ENCODE peak calls at places on chromosomes 13 and 19, in seven cellular contexts. H, F, C, V, Y, J and R are unnamed samples. For H3K9me3, the result is how much of the 10 kb centered on the place peaks cover.

GRCh38 chr19:39878398-39878797 is 32.2 kb upstream of the FBL start:
- DNase-seq in J (no peak), F (no peak), H (no peak), V (no peak), Y (no peak), C (no peak), R (no peak)

GRCh38 chr13:24680258-24680920 is at the start of gene ATP12A:
- DNase-seq in Y (no peak), J (peak), V (peak), C (no peak), F (peak), H (no peak), R (no peak)

GRCh38 chr19:37980419-37980975 is 73.5 kb downstream of the SIPA1L3 start:
- DNase-seq in J (no peak), Y (peak), F (no peak), H (no peak), V (no peak), C (no peak), R (peak)

GRCh38 chr13:38348890-38349289 is 761 bp upstream of the UFM1 start:
- DNase-seq in H (no peak), J (no peak), Y (no peak), V (peak), F (peak), C (no peak), R (no peak)

GRCh38 chr19:5238700-5239099 is 101.9 kb downstream of the PTPRS start:
- DNase-seq in Y (no peak), F (no peak), V (no peak), J (no peak), C (no peak), H (no peak), R (no peak)

GRCh38 chr13:26946675-26947342 is 186.2 kb upstream of the GPR12 start:
- DNase-seq in C (peak), H (peak), F (peak), Y (no peak), V (no peak), J (no peak), R (no peak)

GRCh38 chr19:5974721-5975387 is 3.1 kb downstream of the RANBP3 start:
- DNase-seq in C (peak), F (no peak), H (no peak), V (no peak), J (no peak), Y (no peak), R (no peak)

GRCh38 chr19:1773173-1773572 is 19.9 kb downstream of the ONECUT3 start:
- DNase-seq in J (no peak), V (no peak), C (no peak), F (peak), Y (no peak), H (no peak), R (no peak)

GRCh38 chr19:52734340-52734892 is 428 bp downstream of the ZNF611 start:
- DNase-seq in V (peak), J (no peak), Y (no peak), C (no peak), F (peak), H (no peak), R (no peak)

GRCh38 chr13:100163375-100163774 is 74.5 kb downstream of the PCCA start:
- DNase-seq in C (no peak), Y (no peak), F (no peak), V (no peak), H (no peak), J (no peak), R (no peak)

GRCh38 chr19:45505151-45505995 is 1.9 kb upstream of the VASP start:
- DNase-seq in Y (no peak), J (no peak), C (no peak), V (no peak), F (no peak), H (no peak), R (no peak)

GRCh38 chr13:46165485-46166220 is 16.3 kb downstream of the LCP1 start:
- DNase-seq in F (peak), Y (no peak), J (no peak), V (no peak), H (no peak), C (no peak), R (no peak)

GRCh38 chr19:45200614-45201013 is 22.0 kb downstream of the BLOC1S3 start:
- DNase-seq in V (no peak), Y (no peak), C (peak), H (no peak), J (no peak), F (peak), R (no peak)

GRCh38 chr19:13132471-13133166 is 14.6 kb downstream of the NACC1 start:
- DNase-seq in H (no peak), F (peak), Y (no peak), V (no peak), C (no peak), J (peak), R (no peak)

GRCh38 chr19:10155834-10156233 is 36.1 kb upstream of the EIF3G start:
- DNase-seq in Y (no peak), J (no peak), C (no peak), V (no peak), F (peak), H (no peak), R (no peak)

GRCh38 chr19:46271488-46272197 is 25.2 kb upstream of the HIF3A start:
- DNase-seq in V (no peak), H (no peak), J (no peak), Y (no peak), F (peak), C (no peak), R (no peak)

GRCh38 chr13:106561551-106562170 is 6.3 kb downstream of the ARGLU1 start:
- DNase-seq in H (no peak), Y (no peak), V (no peak), J (no peak), F (peak), C (no peak), R (no peak)

GRCh38 chr13:112248909-112249592 is 127.1 kb upstream of the SPACA7 start:
- DNase-seq in C (no peak), H (no peak), J (no peak), V (no peak), F (no peak), Y (peak), R (no peak)

GRCh38 chr13:109744512-109745051 is 41.8 kb downstream of the IRS2 start:
- DNase-seq in Y (no peak), C (no peak), H (peak), F (no peak), J (no peak), V (peak), R (no peak)

GRCh38 chr19:995051-995827 is 5.0 kb upstream of the GRIN3B start:
- DNase-seq in F (no peak), C (no peak), V (no peak), J (no peak), H (no peak), Y (peak), R (no peak)

GRCh38 chr19:13953021-13953531 is 767 bp downstream of the DCAF15 start:
- DNase-seq in V (peak), F (peak), J (no peak), C (no peak), Y (no peak), H (no peak), R (no peak)

GRCh38 chr19:29098863-29099481 is 114.0 kb downstream of the UQCRFS1 start:
- DNase-seq in C (no peak), F (peak), V (peak), H (peak), J (no peak), Y (peak), R (peak)

GRCh38 chr19:623974-624373 is 9.4 kb downstream of the POLRMT start:
- DNase-seq in F (no peak), V (no peak), H (peak), Y (no peak), J (no peak), C (no peak), R (no peak)

GRCh38 chr19:57570707-57571106 is 8.0 kb downstream of the ZNF416 start:
- DNase-seq in H (no peak), J (no peak), Y (no peak), F (no peak), V (no peak), C (no peak), R (no peak)
- H3K9me3 ChIP-seq in H (half or more), J (half or more), Y (half or more), F (half or more), V (half or more), C (half or more), R (half or more)

DNA sequence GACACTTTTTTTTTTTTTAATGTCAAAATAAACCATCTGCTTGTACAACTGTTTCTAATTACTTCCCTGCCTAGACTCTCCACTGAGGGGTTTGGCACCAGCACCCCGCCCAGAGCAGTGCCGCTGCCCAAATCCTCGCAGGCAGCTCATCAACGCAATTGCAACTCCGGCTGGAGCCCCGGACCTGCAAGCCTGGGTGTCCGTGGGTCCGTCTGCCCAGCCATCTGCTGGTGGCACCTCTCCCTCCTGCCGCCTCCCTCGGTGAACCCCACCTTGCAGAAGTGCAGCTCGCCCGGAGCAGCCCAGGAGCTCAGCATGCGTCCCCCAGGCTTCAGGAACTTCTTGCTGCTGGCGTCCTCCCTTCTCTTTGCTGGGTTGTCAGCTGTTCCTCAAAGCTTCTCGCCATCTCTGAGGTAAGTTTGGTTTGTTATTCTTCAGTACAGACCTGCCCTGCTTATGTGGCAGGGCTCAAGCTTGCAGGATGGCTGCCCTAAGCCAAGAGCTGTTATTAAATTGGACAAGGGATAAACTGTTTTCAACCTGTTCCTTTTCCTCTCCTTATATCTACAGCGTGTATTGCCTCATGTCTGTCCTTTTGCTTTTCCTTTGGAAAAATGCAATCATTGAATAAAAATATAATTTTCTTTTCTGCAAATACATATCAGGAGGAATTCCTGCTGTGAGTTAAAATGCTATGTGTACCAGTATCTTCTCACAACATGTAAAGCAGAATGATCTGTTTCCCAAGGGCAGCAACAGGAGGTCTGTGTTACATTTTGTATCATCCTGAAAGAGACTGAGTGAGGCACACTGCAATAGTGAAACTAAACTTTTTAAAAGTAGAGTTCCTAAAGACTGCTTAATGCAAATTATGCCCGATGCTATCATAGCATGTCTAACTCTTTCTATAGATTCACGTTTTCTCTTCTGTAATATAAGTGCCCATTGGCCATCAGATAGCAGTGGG is at the start of gene ITGBL1:
- DNase-seq in C (no peak), J (no peak), H (no peak), Y (no peak), F (peak), V (no peak), R (peak)
- H3K4me3 ChIP-seq in C (peak), J (no peak), H (peak), Y (peak), F (no peak), V (peak), R (peak)

GRCh38 chr19:18282021-18282787 is 782 bp upstream of the JUND start:
- DNase-seq in H (peak), J (no peak), Y (peak), C (peak), F (no peak), V (no peak), R (no peak)
- TF ChIP-seq CTCF in H (peak), J (no peak), Y (no peak), C (no peak), F (no peak), V (peak), R (peak)

GRCh38 chr19:57620673-57621348 is 6.8 kb downstream of the ZNF134 start:
- DNase-seq in F (no peak), V (no peak), Y (no peak), C (no peak), H (no peak), J (no peak), R (no peak)

DNA sequence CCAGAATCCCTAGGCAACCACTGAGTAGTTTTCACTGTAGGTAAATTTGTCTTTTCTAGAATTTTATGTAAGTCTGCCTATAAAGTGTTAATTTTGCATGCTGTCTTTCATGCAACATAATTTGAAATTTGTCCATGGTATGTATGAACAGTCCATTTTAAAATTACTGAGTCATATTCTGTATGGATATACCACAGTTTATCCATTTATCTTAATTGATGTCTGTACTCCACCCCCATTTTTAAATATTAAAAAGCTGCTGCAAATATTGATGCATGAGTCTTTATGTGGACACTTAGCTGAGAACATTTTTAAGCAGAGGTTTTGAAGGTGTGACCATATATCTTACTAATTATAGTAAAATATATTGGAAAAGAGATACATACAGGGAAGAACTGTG is 9.0 kb downstream of the ZNF134 start:
- DNase-seq in Y (no peak), C (no peak), H (no peak), V (no peak), J (no peak), F (no peak), R (no peak)
- H3K9me3 ChIP-seq in Y (half or more), C (under half), H (half or more), V (half or more), J (half or more), F (half or more), R (half or more)

GRCh38 chr19:55644191-55644833 is 863 bp downstream of the ZNF581 start:
- DNase-seq in H (no peak), V (no peak), Y (no peak), C (no peak), J (no peak), F (no peak), R (no peak)

GRCh38 chr19:55645512-55645881 is 2.0 kb downstream of the ZNF581 start:
- DNase-seq in F (no peak), H (no peak), Y (no peak), C (no peak), J (no peak), V (no peak), R (no peak)

GRCh38 chr19:55643733-55644116 is 276 bp downstream of the ZNF581 start:
- DNase-seq in V (no peak), J (no peak), Y (no peak), F (no peak), C (no peak), H (no peak), R (no peak)

GRCh38 chr19:55643003-55643732 is at the start of gene ZNF581:
- DNase-seq in V (peak), Y (peak), H (peak), C (peak), F (peak), J (peak), R (peak)

DNA sequence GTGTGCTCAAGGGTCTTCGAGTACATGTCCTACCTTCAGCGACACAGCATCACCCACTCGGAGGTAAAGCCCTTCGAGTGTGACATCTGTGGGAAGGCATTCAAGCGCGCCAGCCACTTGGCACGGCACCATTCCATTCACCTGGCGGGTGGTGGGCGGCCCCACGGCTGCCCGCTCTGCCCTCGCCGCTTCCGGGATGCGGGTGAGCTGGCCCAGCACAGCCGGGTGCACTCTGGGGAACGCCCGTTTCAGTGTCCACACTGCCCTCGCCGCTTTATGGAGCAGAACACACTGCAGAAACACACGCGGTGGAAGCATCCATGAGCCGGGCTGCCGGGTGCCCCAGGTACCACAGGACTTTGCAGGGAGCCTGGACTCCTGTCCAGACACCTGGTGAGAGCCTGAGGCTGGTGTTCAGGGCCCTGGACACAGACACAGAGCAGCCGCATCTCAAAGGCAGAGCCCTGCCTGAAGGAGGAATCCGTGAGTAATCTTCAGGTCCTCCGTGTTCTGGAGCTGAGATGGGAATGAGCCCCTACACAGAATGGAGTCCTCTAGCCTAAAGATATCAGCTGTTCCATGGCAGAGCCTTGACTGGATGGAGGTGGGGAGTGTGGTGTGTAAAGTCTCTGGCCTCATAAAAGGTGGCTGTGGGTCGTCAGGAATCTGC is 1.5 kb downstream of the ZNF581 start:
- DNase-seq in Y (no peak), C (no peak), J (no peak), H (no peak), F (no peak), V (no peak), R (no peak)
- H3K4me3 ChIP-seq in Y (no peak), C (peak), J (peak), H (peak), F (peak), V (no peak), R (no peak)

GRCh38 chr13:64529874-64530485 is 2700.2 kb downstream of the PCDH9 start:
- DNase-seq in F (no peak), H (no peak), Y (no peak), V (no peak), J (no peak), C (peak), R (no peak)

GRCh38 chr13:64531400-64531799 is 2698.7 kb downstream of the PCDH9 start:
- DNase-seq in J (no peak), C (no peak), V (no peak), F (no peak), H (no peak), Y (no peak), R (no peak)

GRCh38 chr13:64527561-64527960 is 2702.6 kb downstream of the PCDH9 start:
- DNase-seq in Y (no peak), C (peak), V (no peak), F (peak), J (no peak), H (no peak), R (no peak)

DNA sequence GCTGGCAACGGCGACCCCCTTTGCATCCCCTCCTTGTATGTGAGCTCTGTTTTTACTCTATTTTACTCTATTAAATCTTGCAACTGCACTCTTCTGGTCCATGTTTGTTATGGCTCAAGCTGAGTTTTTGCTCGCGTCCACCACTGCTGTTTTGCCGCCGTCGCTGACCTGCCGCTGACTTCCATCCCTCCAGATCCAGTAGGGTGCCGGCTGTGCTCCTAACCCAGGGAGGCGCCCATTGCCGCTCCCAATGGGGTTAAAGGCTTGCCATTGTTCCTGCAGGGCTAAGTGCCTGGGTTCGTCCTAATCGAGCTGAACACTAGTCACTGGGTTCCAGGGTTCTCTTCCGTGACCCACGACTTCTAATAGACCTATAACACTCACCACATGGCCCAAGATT is 2704.4 kb downstream of the PCDH9 start:
- DNase-seq in F (no peak), C (no peak), Y (no peak), J (no peak), V (no peak), H (no peak), R (no peak)
- TF ChIP-seq CTCF in F (no peak), C (no peak), Y (no peak), J (no peak), V (no peak), H (no peak), R (no peak)

DNA sequence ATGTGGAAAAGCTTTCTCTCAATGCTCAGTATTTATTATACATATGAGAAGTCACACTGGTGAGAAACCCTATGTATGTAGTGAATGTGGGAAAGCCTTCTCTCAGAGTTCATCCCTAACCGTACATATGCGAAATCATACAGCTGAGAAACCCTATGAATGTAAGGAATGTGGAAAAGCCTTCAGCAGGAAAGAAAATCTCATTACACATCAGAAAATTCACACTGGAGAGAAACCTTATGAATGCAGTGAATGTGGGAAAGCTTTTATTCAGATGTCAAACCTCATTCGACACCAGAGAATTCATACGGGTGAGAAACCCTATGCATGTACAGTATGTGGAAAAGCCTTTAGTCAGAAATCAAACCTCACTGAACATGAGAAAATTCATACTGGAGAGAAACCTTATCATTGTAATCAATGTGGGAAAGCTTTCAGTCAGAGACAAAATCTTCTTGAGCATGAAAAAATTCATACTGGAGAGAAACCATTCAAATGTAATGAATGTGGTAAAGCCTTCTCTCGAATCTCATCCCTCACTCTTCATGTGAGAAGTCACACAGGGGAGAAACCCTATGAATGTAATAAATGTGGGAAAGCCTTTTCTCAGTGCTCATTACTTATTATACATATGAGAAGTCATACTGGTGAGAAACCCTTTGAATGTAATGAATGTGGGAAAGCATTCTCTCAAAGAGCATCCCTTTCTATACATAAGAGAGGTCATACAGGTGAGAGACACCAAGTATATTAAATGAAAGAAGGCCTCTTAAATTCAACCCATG is 34.4 kb downstream of the ZNF568 start:
- DNase-seq in F (no peak), J (no peak), Y (no peak), H (no peak), C (no peak), V (no peak), R (no peak)
- H3K9me3 ChIP-seq in F (under half), J (under half), Y (half or more), H (under half), C (half or more), V (half or more), R (under half)

GRCh38 chr19:3062165-3063105 is at the start of gene TLE5:
- DNase-seq in F (no peak), V (peak), J (peak), Y (peak), C (peak), H (no peak), R (peak)
- H3K4me3 ChIP-seq in F (peak), V (peak), J (peak), Y (peak), C (peak), H (peak), R (peak)